ENCODE peak calls at places on chromosome 12, in ten cellular contexts. Y, V, X, U, O, K, D, P, E and F are unnamed samples.
A peak's percentile ranks its signal among the peaks of the same experiment; 100 is the strongest.

GRCh38 chr12:28500373-28501024 is 310.2 kb downstream of the CCDC91 start:
- DNase-seq in Y (no peak), V (peak; percentile 65), X (no peak), U (no peak), O (no peak), K (no peak), D (no peak), P (no peak), E (no peak), F (no peak)

GRCh38 chr12:64571346-64571745 is 38.9 kb upstream of the RASSF3 start:
- DNase-seq in Y (no peak), V (no peak), X (no peak), U (no peak), O (no peak), K (no peak), D (no peak), P (peak; percentile 27), E (no peak), F (no peak)

GRCh38 chr12:24760162-24760561 is 188.7 kb downstream of the BCAT1 start:
- DNase-seq in Y (no peak), V (no peak), X (no peak), U (no peak), O (no peak), K (no peak), D (no peak), P (no peak), E (no peak), F (no peak)

GRCh38 chr12:129863938-129864337 is 39.9 kb downstream of the TMEM132D start:
- DNase-seq in Y (no peak), V (no peak), X (no peak), U (no peak), O (no peak), K (no peak), D (no peak), P (no peak), E (no peak), F (no peak)

GRCh38 chr12:76583301-76583700 is 23.7 kb upstream of the OSBPL8 start:
- DNase-seq in Y (no peak), V (no peak), X (no peak), U (no peak), O (no peak), K (no peak), D (no peak), P (peak; percentile 26), E (no peak), F (no peak)

GRCh38 chr12:73598626-73599025 is 939.0 kb upstream of the ATXN7L3B start:
- DNase-seq in Y (no peak), V (no peak), X (no peak), U (no peak), O (no peak), K (no peak), D (no peak), P (no peak), E (no peak), F (no peak)

GRCh38 chr12:53233671-53234091 is 1.7 kb upstream of the RARG start:
- DNase-seq in Y (no peak), V (peak; percentile 47), X (no peak), U (peak; percentile 46), O (no peak), K (no peak), D (no peak), P (no peak), E (no peak), F (no peak)

GRCh38 chr12:79454338-79454777 is 236.4 kb downstream of the PAWR start:
- DNase-seq in Y (no peak), V (peak; percentile 44), X (no peak), U (no peak), O (no peak), K (no peak), D (no peak), P (no peak), E (no peak), F (no peak)

GRCh38 chr12:122834229-122834920 is 882 bp upstream of the HIP1R start:
- DNase-seq in Y (peak; percentile 56), V (peak; percentile 67), X (peak; percentile 40), U (peak; percentile 78), O (peak; percentile 43), K (peak; percentile 80), D (no peak), P (no peak), E (no peak), F (peak; percentile 38)

GRCh38 chr12:49825360-49825970 is 2.7 kb downstream of the NCKAP5L start:
- DNase-seq in Y (no peak), V (peak; percentile 61), X (no peak), U (no peak), O (peak; percentile 20), K (no peak), D (peak; percentile 80), P (no peak), E (peak; percentile 58), F (no peak)

GRCh38 chr12:102824218-102824835 is 92.7 kb downstream of the PAH start:
- DNase-seq in Y (peak; percentile 68), V (no peak), X (peak; percentile 71), U (peak; percentile 89), O (peak; percentile 41), K (peak; percentile 86), D (no peak), P (no peak), E (peak; percentile 27), F (peak; percentile 15)

GRCh38 chr12:70443274-70443673 is 77.2 kb downstream of the KCNMB4 start:
- DNase-seq in Y (no peak), V (no peak), X (no peak), U (no peak), O (no peak), K (no peak), D (no peak), P (no peak), E (no peak), F (no peak)

GRCh38 chr12:55659486-55660385 is 23.0 kb downstream of the OR10P1 start:
- DNase-seq in Y (no peak), V (peak; percentile 84), X (no peak), U (no peak), O (peak; percentile 67), K (peak; percentile 21), D (peak; percentile 77), P (peak; percentile 61), E (no peak), F (peak; percentile 47)
- TF ChIP-seq CTCF in Y (peak; percentile 42), V (peak; percentile 62), X (peak; percentile 22), U (no peak), O (peak; percentile 45), K (no peak), D (peak; percentile 33), P (peak; percentile 84), E (peak; percentile 41), F (peak; percentile 34)

DNA sequence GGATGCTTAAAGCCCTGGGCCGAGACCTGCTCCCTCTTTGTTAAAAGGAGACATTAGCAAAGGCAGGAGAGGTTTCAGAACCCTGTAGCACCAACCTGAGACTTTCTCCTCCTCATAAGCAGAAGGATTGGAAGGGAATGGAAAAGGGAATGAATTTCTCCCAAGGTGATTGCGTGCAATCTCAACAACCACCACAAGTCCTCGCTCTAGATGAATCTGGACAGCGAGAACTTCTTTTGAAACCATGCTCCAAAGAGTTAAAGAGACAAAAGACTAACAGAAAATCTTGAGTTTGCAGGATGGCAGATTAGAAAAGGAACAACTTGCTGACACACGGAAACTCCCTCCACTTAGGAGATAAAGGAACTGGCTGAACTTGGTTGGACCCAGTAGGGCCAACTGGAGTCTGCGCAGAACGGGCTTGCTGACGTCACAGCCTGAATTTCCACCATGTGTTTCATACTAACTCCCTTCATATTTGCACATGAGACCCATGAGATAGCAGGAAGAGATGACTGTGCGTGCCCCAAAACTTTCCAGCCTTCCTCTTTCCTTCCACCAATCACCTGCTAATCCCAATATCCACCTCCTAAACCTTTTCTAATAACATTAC is 137.0 kb downstream of the PTPN11 start:
- DNase-seq in Y (no peak), V (no peak), X (no peak), U (no peak), O (peak; percentile 62), K (no peak), D (no peak), P (no peak), E (no peak), F (no peak)
- TF ChIP-seq CTCF in Y (no peak), V (no peak), X (peak; percentile 12), U (no peak), O (peak; percentile 13), K (peak; percentile 45), D (no peak), P (no peak), E (no peak), F (no peak)

DNA sequence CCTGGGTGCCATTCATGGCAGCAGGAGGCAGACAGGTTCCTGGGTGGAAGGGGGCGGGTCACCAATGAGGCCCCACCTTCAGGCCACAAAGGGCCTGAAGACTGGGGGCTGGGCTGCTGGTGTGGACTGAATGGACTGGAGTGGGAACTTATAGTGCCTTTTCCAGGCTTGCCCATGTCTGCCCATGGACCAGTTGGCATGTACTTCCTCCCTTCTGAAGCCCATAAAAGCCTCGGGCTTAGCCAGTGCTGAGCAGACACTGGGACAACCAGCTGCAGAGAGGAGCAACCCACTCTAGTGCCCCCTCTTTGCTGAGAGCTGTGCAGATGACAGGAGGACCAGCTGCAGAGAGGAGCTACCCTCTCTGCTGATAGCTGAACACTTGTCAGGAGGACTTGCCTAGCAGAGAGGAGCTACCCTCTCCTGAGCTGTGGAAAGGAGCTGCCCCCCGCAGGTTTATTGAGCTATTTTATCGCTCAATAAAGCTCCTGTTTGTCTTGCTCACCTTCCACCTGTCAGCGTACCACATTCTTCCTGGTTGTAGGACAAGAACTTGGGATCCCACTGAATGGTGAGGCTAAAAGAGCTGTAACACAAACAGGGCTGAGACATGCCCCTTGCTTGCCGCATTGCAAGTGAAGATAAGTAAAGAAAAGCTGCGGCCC is 34.0 kb downstream of the APAF1 start:
- DNase-seq in Y (no peak), V (no peak), X (no peak), U (no peak), O (no peak), K (no peak), D (no peak), P (no peak), E (no peak), F (no peak)
- TF ChIP-seq CTCF in Y (no peak), V (no peak), X (no peak), U (no peak), O (no peak), K (no peak), D (no peak), P (no peak), E (no peak), F (no peak)

GRCh38 chr12:124055066-124055465 is 82.1 kb downstream of the ZNF664 start:
- DNase-seq in Y (no peak), V (no peak), X (no peak), U (no peak), O (no peak), K (no peak), D (no peak), P (no peak), E (no peak), F (no peak)
- TF ChIP-seq CTCF in Y (no peak), V (no peak), X (no peak), U (no peak), O (no peak), K (no peak), D (no peak), P (no peak), E (no peak), F (no peak)

GRCh38 chr12:101792046-101792931 is 38.5 kb downstream of the GNPTAB start:
- DNase-seq in Y (no peak), V (peak; percentile 10), X (no peak), U (no peak), O (no peak), K (no peak), D (no peak), P (no peak), E (no peak), F (no peak)
- TF ChIP-seq CTCF in Y (no peak), V (peak; percentile 52), X (no peak), U (no peak), O (peak; percentile 43), K (peak; percentile 20), D (peak; percentile 33), P (peak; percentile 56), E (peak; percentile 61), F (no peak)